ENCODE peak calls at places on chromosomes 6 and 20, in four cellular contexts. O is fibroblast of villous mesenchyme; A is activated naive CD8-positive, alpha-beta T cell treated with anti-CD3 and anti-CD28 coated beads, Interleukin-2, amount 50 U/mL, for 24 hours; G is head of caudate nucleus. H is an unnamed sample.

GRCh38 chr6:37582309-37582708 is 82.6 kb upstream of the CCDC167 start:
- DNase-seq in A (no peak), G (no peak), O (no peak), H (peak; percentile 21)

GRCh38 chr6:161444464-161444863 is 170.6 kb upstream of the AGPAT4 start:
- DNase-seq in A (peak; percentile 18), O (no peak), G (peak; percentile 92), H (no peak)

GRCh38 chr6:161010418-161010817 is 18.8 kb downstream of the MAP3K4 start:
- DNase-seq in A (no peak), O (peak; percentile 84), G (no peak), H (peak; percentile 77)

GRCh38 chr6:46053034-46053933 is 37.6 kb upstream of the CLIC5 start:
- DNase-seq in O (peak; percentile 5), A (no peak), G (no peak), H (no peak)

GRCh38 chr20:17498181-17498580 is 33.0 kb downstream of the BFSP1 start:
- DNase-seq in O (no peak), G (no peak), A (no peak), H (no peak)

GRCh38 chr6:12065321-12066140 is 53.4 kb downstream of the HIVEP1 start:
- DNase-seq in A (no peak), O (no peak), G (no peak), H (no peak)

GRCh38 chr6:29887330-29887818 is 55.0 kb upstream of the HLA-A start:
- DNase-seq in O (peak; percentile 42), G (peak; percentile 20), A (peak; percentile 46), H (peak; percentile 7)

GRCh38 chr6:31049518-31049917 is 39.2 kb downstream of the MUC22 start:
- DNase-seq in O (no peak), A (no peak), G (no peak), H (peak; percentile 53)

GRCh38 chr6:72272958-72273357 is 348.9 kb upstream of the KCNQ5 start:
- DNase-seq in A (no peak), G (no peak), O (no peak), H (peak; percentile 7)

GRCh38 chr6:139391709-139392108 is 17.3 kb upstream of the CITED2 start:
- DNase-seq in G (no peak), A (no peak), O (no peak), H (no peak)

GRCh38 chr6:135941275-135941674 is 89.8 kb downstream of the PDE7B start:
- DNase-seq in A (no peak), G (no peak), O (peak; percentile 79), H (peak; percentile 95)

GRCh38 chr6:168607272-168608112 is 166.5 kb downstream of the SMOC2 start:
- DNase-seq in A (no peak), O (no peak), G (peak; percentile 33), H (no peak)

GRCh38 chr6:4356899-4357659 is 221.7 kb upstream of the ECI2 start:
- DNase-seq in A (no peak), O (no peak), G (no peak), H (no peak)

GRCh38 chr20:12110711-12111110 is 193.0 kb downstream of the BTBD3 start:
- DNase-seq in A (no peak), G (no peak), O (peak; percentile 6), H (peak; percentile 88)

GRCh38 chr6:41489284-41489851 is 56.8 kb upstream of the FOXP4 start:
- DNase-seq in A (no peak), G (no peak), O (peak; percentile 25), H (no peak)

GRCh38 chr6:125252891-125253290 is 48.9 kb downstream of the HDDC2 start:
- DNase-seq in O (no peak), G (no peak), A (no peak), H (peak; percentile 93)

GRCh38 chr6:150720774-150721233 is 121.1 kb downstream of the PLEKHG1 start:
- DNase-seq in G (no peak), A (no peak), O (no peak), H (peak; percentile 10)

GRCh38 chr6:138546733-138547185 is 47.5 kb upstream of the NHSL1 start:
- DNase-seq in A (no peak), O (peak; percentile 13), G (no peak), H (peak; percentile 21)